ENCODE peak calls at places on chromosomes 12 and 14, in five cellular contexts. Z, R, F, O and V are unnamed samples.

GRCh38 chr14:72521045-72521444 is 372.9 kb downstream of the DPF3 start:
- DNase-seq in R (no peak), F (no peak), O (no peak), Z (no peak), V (no peak)

GRCh38 chr12:20507061-20507460 is 138.7 kb downstream of the PDE3A start:
- DNase-seq in Z (no peak), O (no peak), F (no peak), R (no peak), V (no peak)

GRCh38 chr12:65615091-65615490 is 209.2 kb upstream of the HMGA2 start:
- DNase-seq in R (no peak), Z (no peak), O (no peak), F (no peak), V (peak; percentile 42)

GRCh38 chr14:101853455-101854018 is 92.0 kb downstream of the PPP2R5C start:
- DNase-seq in F (no peak), R (no peak), O (no peak), Z (peak; percentile 29), V (no peak)

GRCh38 chr14:87108726-87109125 is 884.3 kb downstream of the GALC start:
- DNase-seq in Z (no peak), R (no peak), O (no peak), F (no peak), V (no peak)

GRCh38 chr12:9404031-9404430 is 195.8 kb upstream of the PZP start:
- DNase-seq in O (no peak), R (no peak), F (no peak), Z (peak; percentile 9), V (no peak)

GRCh38 chr12:27052176-27052575 is 29.8 kb downstream of the MED21 start:
- DNase-seq in O (no peak), Z (no peak), F (no peak), R (no peak), V (no peak)

GRCh38 chr14:103401223-103402214 is 16.3 kb downstream of the MARK3 start:
- DNase-seq in F (no peak), O (no peak), Z (peak; percentile 32), R (no peak), V (no peak)

GRCh38 chr14:44165286-44165685 is 341.8 kb downstream of the FSCB start:
- DNase-seq in Z (no peak), R (no peak), O (no peak), F (no peak), V (no peak)

GRCh38 chr12:49126852-49127763 is 4.1 kb downstream of the TUBA1B start:
- DNase-seq in O (no peak), R (no peak), F (no peak), Z (no peak), V (no peak)

GRCh38 chr12:46299846-46300245 is 31.0 kb upstream of the SLC38A1 start:
- DNase-seq in O (no peak), Z (no peak), R (no peak), F (no peak), V (no peak)

GRCh38 chr12:131736807-131737484 is 26.1 kb downstream of the SFSWAP start:
- DNase-seq in R (no peak), F (no peak), O (no peak), Z (no peak), V (peak; percentile 51)

GRCh38 chr14:101823511-101824120 is 62.1 kb downstream of the PPP2R5C start:
- DNase-seq in O (peak; percentile 77), F (peak; percentile 48), Z (no peak), R (no peak), V (no peak)

GRCh38 chr12:42691991-42692557 is 102.5 kb upstream of the PRICKLE1 start:
- DNase-seq in O (no peak), F (peak; percentile 19), Z (no peak), R (no peak), V (no peak)

GRCh38 chr12:86660000-86660399 is 403.8 kb upstream of the MGAT4C start:
- DNase-seq in O (no peak), Z (no peak), F (no peak), R (no peak), V (no peak)

GRCh38 chr12:52715416-52715815 is 12.1 kb upstream of the KRT77 start:
- DNase-seq in R (peak; percentile 16), F (peak; percentile 30), Z (peak; percentile 42), O (no peak), V (no peak)

GRCh38 chr12:112430929-112431328 is 12.2 kb downstream of the PTPN11 start:
- DNase-seq in R (no peak), Z (no peak), F (no peak), O (no peak), V (no peak)

GRCh38 chr12:30955214-30955613 is 28.7 kb downstream of the TSPAN11 start:
- DNase-seq in F (no peak), Z (no peak), O (no peak), R (no peak), V (no peak)

DNA sequence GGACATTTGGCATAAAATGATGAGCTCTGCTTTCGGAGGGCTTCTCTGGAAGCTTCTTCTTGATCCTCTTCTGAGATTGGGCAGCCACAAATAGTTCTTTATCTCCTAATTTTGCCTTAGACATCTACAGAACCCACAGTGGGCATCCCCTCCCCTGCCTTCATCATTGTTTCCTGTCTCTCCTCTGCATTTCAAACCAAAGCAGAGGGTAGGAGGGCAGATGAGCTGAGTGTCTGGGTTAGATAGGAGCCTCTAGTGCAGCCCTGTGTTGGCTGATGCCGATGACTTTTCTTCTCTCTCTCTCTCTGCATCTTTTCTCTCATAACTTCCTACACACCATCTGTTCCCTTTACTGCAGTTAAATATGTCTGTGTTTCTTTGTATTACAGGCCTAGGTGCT is 8.5 kb upstream of the IL26 start:
- DNase-seq in F (no peak), R (no peak), Z (no peak), O (no peak), V (no peak)
- H3K36me3 ChIP-seq in F (no peaks in the 10 kb centered on the region), R (no peaks in the 10 kb centered on the region), Z (no peaks in the 10 kb centered on the region), O (no peaks in the 10 kb centered on the region), V (no peaks in the 10 kb centered on the region)

GRCh38 chr12:2959194-2959507 is at the start of gene TEAD4:
- DNase-seq in Z (peak; percentile 96), F (peak; percentile 62), O (no peak), R (peak; percentile 83), V (peak; percentile 90)
- H3K4me3 ChIP-seq in Z (peak within 1 kb of the TSS; percentile 73), F (peak within 1 kb of the TSS; percentile 69), O (no peak within 1 kb of the TSS), R (peak within 1 kb of the TSS; percentile 36), V (peak within 1 kb of the TSS; percentile 75)

GRCh38 chr14:49857427-49858003 is 4.9 kb upstream of the NEMF start:
- DNase-seq in R (no peak), Z (no peak), O (no peak), F (no peak), V (no peak)

GRCh38 chr14:49849213-49849847 is 3.3 kb downstream of the NEMF start:
- DNase-seq in O (no peak), R (no peak), F (no peak), Z (no peak), V (no peak)

GRCh38 chr14:49852351-49853157 is at the start of gene NEMF:
- DNase-seq in Z (peak; percentile 94), R (peak; percentile 88), F (peak; percentile 86), O (peak; percentile 80), V (peak; percentile 94)

GRCh38 chr14:49853572-49854375 is 1.2 kb upstream of the NEMF start:
- DNase-seq in Z (peak; percentile 91), F (peak; percentile 87), O (peak; percentile 69), R (peak; percentile 76), V (peak; percentile 87)

DNA sequence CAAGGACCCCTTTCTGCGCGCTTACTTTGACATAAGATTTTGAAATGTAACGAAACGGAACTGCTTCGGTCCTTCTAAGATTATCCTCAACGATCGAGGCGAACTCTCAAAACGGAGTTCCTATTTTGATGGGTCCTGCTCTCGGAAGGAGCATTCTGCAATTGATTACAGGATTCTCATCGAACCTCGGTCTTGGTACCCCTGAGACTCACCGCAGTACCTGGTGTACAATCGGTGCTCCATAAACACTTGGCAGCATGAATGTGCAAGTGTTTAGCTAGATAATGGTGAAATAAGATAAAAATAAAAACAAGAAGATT is 530 bp upstream of the NEMF start:
- DNase-seq in R (no peak), O (no peak), F (no peak), Z (no peak), V (no peak)
- H3K27ac ChIP-seq in R (peak overlapping the region; percentile 83), O (peak overlapping the region; percentile 79), F (peak overlapping the region; percentile 66), Z (no peak overlapping the region), V (peak overlapping the region; percentile 86)

GRCh38 chr12:2668816-2669215 is 126.0 kb upstream of the FKBP4 start:
- DNase-seq in Z (no peak), R (no peak), F (no peak), O (no peak), V (no peak)
- H3K36me3 ChIP-seq in Z (no peaks in the 10 kb centered on the region), R (no peaks in the 10 kb centered on the region), F (no peaks in the 10 kb centered on the region), O (no peaks in the 10 kb centered on the region), V (no peaks in the 10 kb centered on the region)

GRCh38 chr12:57239587-57240068 is 10.1 kb downstream of the SHMT2 start:
- DNase-seq in F (no peak), O (no peak), R (no peak), Z (no peak), V (no peak)
- H3K4me3 ChIP-seq in F (peak overlapping the region; percentile 44), O (peak overlapping the region; percentile 76), R (no peak overlapping the region), Z (peak overlapping the region; percentile 54), V (peak overlapping the region; percentile 52)

GRCh38 chr14:68308695-68309094 is 484.2 kb downstream of the ZFP36L1 start:
- DNase-seq in O (no peak), R (no peak), F (no peak), Z (no peak), V (no peak)

GRCh38 chr14:68307769-68308168 is 485.1 kb downstream of the ZFP36L1 start:
- DNase-seq in R (no peak), F (no peak), Z (no peak), O (no peak), V (peak; percentile 38)

GRCh38 chr14:68306934-68307758 is 485.7 kb downstream of the ZFP36L1 start:
- DNase-seq in F (peak; percentile 63), R (peak; percentile 57), Z (no peak), O (no peak), V (peak; percentile 35)

GRCh38 chr14:68305738-68306137 is 486.2 kb downstream of the RAD51B start:
- DNase-seq in Z (no peak), F (no peak), R (no peak), O (no peak), V (no peak)

DNA sequence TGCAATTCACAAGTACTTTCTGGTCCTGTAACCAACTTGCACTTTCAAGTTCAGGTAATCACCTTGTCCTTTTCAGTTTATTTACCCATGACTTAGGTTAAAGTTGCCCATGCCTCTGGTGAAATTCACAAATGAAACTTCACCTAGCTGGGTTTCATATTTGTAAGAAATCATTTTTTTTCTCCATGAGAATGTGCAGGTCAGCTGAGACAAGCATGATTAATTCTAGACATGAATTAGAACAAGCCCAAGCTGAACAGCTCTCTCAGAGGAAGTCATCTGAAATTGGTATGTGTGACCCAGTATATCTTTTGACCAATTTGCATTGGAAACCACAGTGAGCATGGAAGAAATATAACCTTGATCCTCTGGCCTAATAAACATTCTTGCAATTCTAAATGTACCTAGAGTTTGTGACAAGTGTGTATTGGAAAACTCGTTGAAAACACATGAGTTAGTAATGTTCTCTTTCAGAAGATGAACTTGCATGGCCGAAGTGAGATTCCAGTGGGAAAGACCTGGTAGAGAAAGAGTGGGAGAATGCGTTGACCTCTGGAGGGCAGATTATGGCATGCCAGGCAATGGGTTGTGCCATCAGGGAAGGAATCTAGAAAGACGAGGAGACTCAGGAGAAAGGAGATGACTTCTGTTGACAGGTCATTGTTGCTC is 486.5 kb downstream of the ZFP36L1 start:
- DNase-seq in F (no peak), O (no peak), R (no peak), Z (no peak), V (no peak)
- H3K27ac ChIP-seq in F (no peak overlapping the region), O (no peak overlapping the region), R (peak overlapping the region; percentile 84), Z (no peak overlapping the region), V (peak overlapping the region; percentile 87)

GRCh38 chr14:104771918-104772706 is 19.2 kb downstream of the SIVA1 start:
- DNase-seq in O (no peak), R (no peak), Z (no peak), F (peak; percentile 67), V (no peak)
- H3K36me3 ChIP-seq in O (no peaks in the 10 kb centered on the region), R (peaks cover 13% of the 10 kb centered on the region), Z (no peaks in the 10 kb centered on the region), F (peaks cover 3% of the 10 kb centered on the region), V (no peaks in the 10 kb centered on the region)